ENCODE peak calls at places on chromosomes 5 and 9, in seven cellular contexts. T is choroid plexus epithelial cell; A is left ventricle myocardium inferior; F is CD8-positive, alpha-beta T cell; Y is AG10803; E is PC-3; N is fibroblast of pulmonary artery. K is an unnamed sample.
A peak's percentile ranks its signal among the peaks of the same experiment; 100 is the strongest.

GRCh38 chr9:121303456-121304451 is 35.8 kb downstream of the GSN start:
- DNase-seq in N (no peak), F (no peak), E (no peak), Y (no peak), T (no peak), A (no peak), K (peak; percentile 3)

GRCh38 chr9:120348951-120349429 is 231.0 kb downstream of the CDK5RAP2 start:
- DNase-seq in T (peak; percentile 75), E (peak; percentile 54), A (no peak), Y (peak; percentile 47), F (no peak), N (peak; percentile 65), K (peak; percentile 64)

GRCh38 chr5:179260324-179261070 is 84.8 kb downstream of the ADAMTS2 start:
- DNase-seq in E (no peak), N (no peak), A (no peak), Y (no peak), F (no peak), T (no peak), K (no peak)

GRCh38 chr9:21709464-21710058 is 92.9 kb upstream of the MTAP start:
- DNase-seq in T (peak; percentile 73), E (peak; percentile 73), A (no peak), N (peak; percentile 76), Y (peak; percentile 55), F (peak; percentile 75), K (peak; percentile 70)

GRCh38 chr5:147619281-147619680 is 109.4 kb upstream of the DPYSL3 start:
- DNase-seq in T (no peak), A (no peak), F (no peak), N (no peak), Y (no peak), E (no peak), K (no peak)

GRCh38 chr5:95870105-95870672 is 47.7 kb upstream of the GLRX start:
- DNase-seq in E (peak; percentile 46), N (peak; percentile 72), T (peak; percentile 62), A (no peak), Y (no peak), F (no peak), K (no peak)

GRCh38 chr5:32476891-32477290 is 32.4 kb upstream of the ZFR start:
- DNase-seq in T (no peak), E (no peak), A (no peak), F (no peak), Y (no peak), N (no peak), K (no peak)

GRCh38 chr9:4514252-4515128 is 24.2 kb downstream of the SLC1A1 start:
- DNase-seq in T (no peak), Y (no peak), F (no peak), N (no peak), E (no peak), A (no peak), K (no peak)

GRCh38 chr5:14156611-14157493 is 13.7 kb downstream of the TRIO start:
- DNase-seq in N (peak; percentile 94), T (peak; percentile 98), E (peak; percentile 98), A (no peak), Y (peak; percentile 96), F (no peak), K (no peak)

GRCh38 chr5:43313035-43313853 is at the start of gene HMGCS1:
- DNase-seq in E (peak; percentile 99), T (peak; percentile 100), F (peak; percentile 98), A (peak; percentile 98), N (peak; percentile 100), Y (peak; percentile 99), K (peak; percentile 98)
- TF ChIP-seq CTCF in E (peak; percentile 28), T (no peak), F (peak; percentile 21), A (peak; percentile 8), N (no peak), Y (no peak), K (no peak)

DNA sequence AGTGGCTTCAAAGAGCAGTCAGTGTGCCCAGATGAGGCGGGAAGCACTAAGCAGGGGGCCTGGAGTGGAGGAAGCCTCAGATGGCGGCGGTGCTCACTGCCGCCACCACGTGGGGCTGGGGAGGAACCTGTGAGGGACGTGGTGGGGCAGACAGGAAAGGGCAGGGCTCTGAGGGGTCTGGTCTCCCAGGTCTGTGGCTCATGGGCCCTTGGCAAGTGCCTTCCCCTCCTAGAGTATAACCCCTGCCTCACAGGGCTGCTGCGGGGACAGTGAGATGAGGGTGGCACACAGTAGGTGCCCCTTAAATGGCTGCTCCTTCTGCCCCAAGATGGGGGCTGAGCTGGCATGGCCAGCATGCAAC is 26.6 kb downstream of the NR5A1 start:
- DNase-seq in A (no peak), T (peak; percentile 44), E (peak; percentile 22), N (peak; percentile 9), F (no peak), Y (peak; percentile 3), K (peak; percentile 70)
- TF ChIP-seq CTCF in A (peak; percentile 53), T (peak; percentile 63), E (peak; percentile 58), N (peak; percentile 31), F (no peak), Y (peak; percentile 32), K (peak; percentile 39)

DNA sequence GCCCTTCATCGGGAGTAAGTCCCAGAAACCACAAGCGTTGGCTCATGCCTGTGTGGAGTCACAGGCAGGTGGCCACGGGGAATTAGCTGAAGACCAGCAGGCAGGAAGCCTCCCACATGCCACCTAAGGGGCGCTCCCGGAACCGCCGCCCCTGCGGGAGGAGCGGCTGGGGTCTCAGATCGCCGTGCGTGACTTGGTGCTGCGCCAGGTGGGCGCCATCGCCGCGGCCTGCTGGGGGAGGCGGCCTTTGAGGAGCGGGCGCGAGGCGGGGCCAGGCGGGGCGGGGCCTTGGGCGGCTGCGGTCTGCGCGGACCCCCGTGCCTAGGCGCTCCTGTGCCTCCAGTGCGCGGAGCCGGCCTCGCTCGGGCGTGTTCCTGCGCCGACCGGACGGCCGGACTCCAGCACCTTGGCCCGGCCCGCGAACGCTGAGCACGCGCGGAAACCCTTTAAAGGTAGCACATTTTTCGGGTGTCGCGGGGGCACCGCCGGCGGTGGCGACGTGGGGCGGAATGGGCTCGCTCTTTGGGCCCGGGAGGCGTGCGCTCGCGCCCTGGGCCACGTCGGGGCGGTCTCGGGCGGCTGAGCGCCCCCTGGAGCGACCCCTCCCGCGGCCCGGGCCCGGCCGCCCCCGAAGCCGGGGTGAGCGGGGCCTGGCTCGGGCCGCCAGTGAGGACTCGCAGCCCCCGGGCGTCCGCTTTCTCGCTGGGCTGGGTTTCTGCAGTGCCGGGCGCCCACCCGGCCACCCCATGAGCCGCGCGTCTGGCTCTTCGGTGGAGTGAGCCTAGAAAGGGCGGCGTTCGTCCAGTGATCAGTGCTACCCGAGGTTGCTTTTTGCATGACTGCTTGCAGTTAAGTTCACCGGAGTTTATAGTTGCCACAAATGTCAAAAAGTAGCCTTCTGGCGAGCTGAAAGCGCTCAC is 24.5 kb downstream of the LECT2 start:
- DNase-seq in T (no peak), E (no peak), N (no peak), Y (no peak), A (no peak), F (no peak), K (peak; percentile 54)
- TF ChIP-seq CTCF in T (no peak), E (no peak), N (no peak), Y (no peak), A (no peak), F (no peak), K (no peak)

DNA sequence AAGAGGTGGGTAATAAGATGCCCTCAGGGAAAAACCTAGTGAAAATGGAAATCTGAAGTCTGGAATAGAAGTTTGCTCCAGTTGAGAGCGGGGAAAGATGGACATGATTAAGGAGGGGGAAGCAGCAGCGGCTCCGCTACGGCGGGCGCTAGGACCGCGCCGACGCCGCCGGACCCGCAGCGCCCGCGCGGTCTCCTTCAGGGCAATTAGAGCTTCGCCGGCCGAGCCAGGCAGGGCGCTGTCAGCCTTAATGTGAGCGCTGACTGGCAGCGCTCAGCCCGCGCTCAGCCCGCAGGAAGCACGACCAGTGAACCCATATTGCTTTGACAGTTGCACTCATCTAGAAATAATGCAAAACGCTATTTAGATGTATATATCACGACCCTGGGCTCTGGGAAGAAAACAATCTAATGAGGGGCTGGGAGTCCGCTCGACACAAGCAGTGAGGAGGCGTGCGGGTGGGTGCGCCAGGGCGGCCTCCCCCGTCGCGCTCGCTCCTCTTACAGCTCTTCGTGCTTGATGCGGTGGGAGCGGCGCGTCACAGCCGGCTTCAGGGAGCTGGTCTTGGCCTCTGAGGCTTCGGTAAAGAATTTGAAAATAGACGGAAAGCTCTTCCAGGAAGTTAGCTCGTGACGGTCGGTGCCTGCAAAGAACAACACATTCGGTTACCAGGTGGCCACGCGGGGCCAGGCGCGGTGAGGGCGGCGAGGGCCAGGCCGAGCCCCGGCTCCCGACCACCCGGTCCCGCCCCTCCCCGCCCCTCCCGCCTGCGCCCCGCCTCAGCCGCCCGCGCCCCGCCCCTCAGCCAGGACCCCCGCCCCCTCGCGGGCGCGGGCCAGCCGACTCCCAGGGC is 37.7 kb downstream of the NR2F1 start:
- DNase-seq in T (peak; percentile 79), A (peak; percentile 61), N (peak; percentile 63), F (peak; percentile 72), E (peak; percentile 80), Y (peak; percentile 57), K (peak; percentile 87)
- TF ChIP-seq CTCF in T (peak; percentile 30), A (peak; percentile 36), N (peak; percentile 9), F (no peak), E (peak; percentile 22), Y (no peak), K (no peak)

GRCh38 chr5:21918451-21918850 is 934.7 kb downstream of the CDH12 start:
- DNase-seq in N (no peak), E (no peak), F (no peak), A (no peak), T (no peak), Y (no peak), K (no peak)

GRCh38 chr5:21919417-21920022 is 933.6 kb downstream of the CDH12 start:
- DNase-seq in Y (peak; percentile 28), A (no peak), T (peak; percentile 70), E (peak; percentile 73), N (peak; percentile 63), F (no peak), K (peak; percentile 34)
- TF ChIP-seq CTCF in Y (peak; percentile 55), A (peak; percentile 59), T (peak; percentile 71), E (peak; percentile 85), N (peak; percentile 68), F (no peak), K (peak; percentile 73)

K was measured in glutamatergic neuron.